ENCODE peak calls at places on chromosomes 4 and X, in nine cellular contexts. H is astrocyte of the cerebellum; V is head of caudate nucleus; P is HCT116; W is heart left ventricle; G is PC-3; J is NCI-H2029 treated with DMSO at 0.1 percent for 48 hours; X is stimulated activated CD4-positive, alpha-beta T cell treated with anti-CD3 and anti-CD28 coated beads, TNF-alpha, amount 100 ng/mL, for 1 hour; A is ovary. L is an unnamed sample.
A peak's percentile ranks its signal among the peaks of the same experiment; 100 is the strongest.

GRCh38 chrX:26845051-26845450 is 618.1 kb downstream of the PPP4R3C start:
- DNase-seq in X (no peak), V (no peak), J (no peak), H (peak; percentile 32), P (no peak), W (no peak), G (no peak), A (no peak), L (no peak)

GRCh38 chr4:39365360-39365759 is 802 bp downstream of the RFC1 start:
- DNase-seq in H (no peak), P (no peak), G (no peak), X (no peak), V (no peak), A (no peak), W (no peak), J (no peak), L (no peak)

GRCh38 chrX:110741213-110741796 is 54.3 kb downstream of the CHRDL1 start:
- DNase-seq in G (peak; percentile 10), J (no peak), P (no peak), V (no peak), X (no peak), H (no peak), A (no peak), W (no peak), L (peak; percentile 87)

GRCh38 chrX:111492085-111492484 is 19.4 kb upstream of the SERTM2 start:
- DNase-seq in V (no peak), X (no peak), H (no peak), P (no peak), J (no peak), G (no peak), W (no peak), A (no peak), L (no peak)

GRCh38 chrX:139924069-139924695 is 8.7 kb downstream of the ATP11C start:
- DNase-seq in V (no peak), P (no peak), X (no peak), G (no peak), A (no peak), J (no peak), H (no peak), W (no peak), L (no peak)

GRCh38 chrX:85996555-85996954 is 50.8 kb downstream of the CHM start:
- DNase-seq in P (no peak), H (no peak), A (no peak), G (no peak), W (no peak), J (no peak), X (no peak), V (no peak), L (no peak)

GRCh38 chr4:176400816-176401461 is 81.2 kb downstream of the SPCS3 start:
- DNase-seq in J (no peak), H (no peak), X (no peak), W (no peak), V (no peak), G (peak; percentile 87), A (no peak), P (no peak), L (peak; percentile 87)

GRCh38 chr4:152992491-152992890 is 56.4 kb downstream of the FHDC1 start:
- DNase-seq in X (no peak), P (no peak), H (no peak), J (no peak), A (no peak), G (no peak), V (no peak), W (no peak), L (no peak)

GRCh38 chrX:18278448-18278847 is 57.8 kb upstream of the BEND2 start:
- DNase-seq in W (no peak), X (no peak), G (no peak), H (no peak), V (no peak), P (no peak), A (no peak), J (no peak), L (no peak)

GRCh38 chr4:52038109-52038912 is at the start of gene SGCB:
- DNase-seq in H (no peak), P (no peak), V (peak; percentile 92), A (peak; percentile 73), W (peak; percentile 76), J (no peak), X (peak; percentile 18), G (peak; percentile 58), L (peak; percentile 62)

GRCh38 chrX:36160056-36160455 is 240.5 kb downstream of the CFAP47 start:
- DNase-seq in G (no peak), V (no peak), A (no peak), W (no peak), X (no peak), H (no peak), J (no peak), P (no peak), L (peak; percentile 50)